ENCODE peak calls at places on chromosomes 4 and X, in four cellular contexts. E is HCT116, P is right lobe of liver, K is astrocyte of the spinal cord. T is an unnamed sample.

GRCh38 chr4:164819366-164819765 is 57.6 kb upstream of the APELA start:
- DNase-seq in P (no peak), E (no peak), K (no peak), T (no peak)

GRCh38 chr4:145937021-145937861 is 1.4 kb downstream of the ZNF827 start:
- DNase-seq in K (peak), E (no peak), P (peak), T (no peak)

GRCh38 chrX:148854351-148854750 is 353.9 kb downstream of the AFF2 start:
- DNase-seq in E (no peak), P (no peak), K (peak), T (no peak)

GRCh38 chrX:100207331-100208024 is 202.6 kb downstream of the PCDH19 start:
- DNase-seq in K (no peak), E (no peak), P (no peak), T (no peak)

GRCh38 chr4:7803992-7804758 is 135.5 kb downstream of the AFAP1 start:
- DNase-seq in E (peak), K (peak), P (peak), T (peak)

GRCh38 chrX:8743126-8743732 is 11.3 kb upstream of the ANOS1 start:
- DNase-seq in E (no peak), P (peak), K (no peak), T (no peak)

GRCh38 chr4:123233409-123233808 is 163.2 kb upstream of the SPRY1 start:
- DNase-seq in K (no peak), E (no peak), P (no peak), T (no peak)

GRCh38 chr4:168765726-168766125 is 244.3 kb downstream of the CBR4 start:
- DNase-seq in P (peak), E (no peak), K (peak), T (no peak)

GRCh38 chrX:20252392-20253231 is 14.1 kb downstream of the RPS6KA3 start:
- DNase-seq in K (peak), P (peak), E (peak), T (no peak)

GRCh38 chr4:128835498-128836222 is 26.2 kb downstream of the JADE1 start:
- DNase-seq in P (no peak), K (no peak), E (no peak), T (no peak)

GRCh38 chr4:40521957-40522356 is 107.7 kb downstream of the RBM47 start:
- DNase-seq in P (no peak), K (no peak), E (no peak), T (no peak)

GRCh38 chr4:56909083-56909981 is 1.6 kb downstream of the REST start:
- DNase-seq in K (peak), P (peak), E (no peak), T (no peak)

GRCh38 chr4:73726000-73726399 is 14.4 kb upstream of the CXCL8 start:
- DNase-seq in K (peak), E (peak), P (no peak), T (no peak)

GRCh38 chrX:112053169-112053568 is 29.4 kb downstream of the TRPC5 start:
- DNase-seq in E (no peak), K (no peak), P (no peak), T (no peak)

GRCh38 chr4:4502694-4503311 is 39.0 kb downstream of the STX18 start:
- DNase-seq in K (peak), P (no peak), E (no peak), T (no peak)

GRCh38 chr4:29046166-29046565 is 1674.0 kb upstream of the PCDH7 start:
- DNase-seq in K (peak), E (no peak), P (no peak), T (no peak)

GRCh38 chr4:128858875-128859696 is 49.6 kb downstream of the JADE1 start:
- DNase-seq in P (no peak), E (no peak), K (peak), T (no peak)

GRCh38 chr4:54625391-54625790 is 32.4 kb upstream of the KIT start:
- DNase-seq in P (no peak), E (no peak), K (no peak), T (peak)

GRCh38 chrX:5409106-5409505 is 819.6 kb downstream of the NLGN4X start:
- DNase-seq in K (no peak), P (no peak), E (no peak), T (no peak)

GRCh38 chrX:85685843-85686242 is 306.4 kb upstream of the POF1B start:
- DNase-seq in K (no peak), E (no peak), P (no peak), T (no peak)

GRCh38 chrX:30150196-30150895 is 65.0 kb upstream of the MAGEB2 start:
- DNase-seq in K (no peak), E (no peak), P (no peak), T (no peak)

GRCh38 chr4:48909697-48910096 is 3.1 kb upstream of the OCIAD2 start:
- DNase-seq in K (peak), P (no peak), E (peak), T (no peak)

GRCh38 chr4:3481113-3481531 is 18.0 kb downstream of the DOK7 start:
- DNase-seq in E (no peak), K (no peak), P (no peak), T (no peak)

GRCh38 chr4:10582059-10582686 is 102.4 kb downstream of the CLNK start:
- DNase-seq in P (no peak), E (peak), K (peak), T (peak)

GRCh38 chrX:154458116-154458953 is at the start of gene PLXNA3:
- DNase-seq in E (no peak), K (no peak), P (peak), T (no peak)

GRCh38 chrX:118272237-118272636 is 73.7 kb upstream of the WDR44 start:
- DNase-seq in K (peak), E (no peak), P (no peak), T (no peak)

GRCh38 chr4:106287353-106287969 is 28.5 kb downstream of the TBCK start:
- DNase-seq in K (peak), P (no peak), E (no peak), T (peak)

GRCh38 chrX:30215357-30215843 is at the start of gene MAGEB2:
- DNase-seq in P (no peak), E (peak), K (no peak), T (no peak)

GRCh38 chr4:145956288-145956890 is 17.8 kb upstream of the ZNF827 start:
- DNase-seq in E (no peak), K (peak), P (no peak), T (no peak)

GRCh38 chr4:28772066-28772465 is 1911.4 kb downstream of the STIM2 start:
- DNase-seq in P (no peak), K (peak), E (no peak), T (no peak)

GRCh38 chrX:31931225-31931624 is 859.4 kb upstream of the FTHL17 start:
- DNase-seq in P (no peak), E (no peak), K (peak), T (no peak)

GRCh38 chr4:186037692-186038658 is 31.0 kb upstream of the TLR3 start:
- DNase-seq in P (no peak), K (peak), E (peak), T (peak)

GRCh38 chrX:16786791-16787735 is 797 bp downstream of the TXLNG start:
- DNase-seq in P (peak), E (no peak), K (no peak), T (no peak)

GRCh38 chr4:184529283-184529682 is 54.9 kb upstream of the IRF2 start:
- DNase-seq in P (no peak), E (no peak), K (peak), T (no peak)

GRCh38 chrX:118513120-118513899 is 17.7 kb downstream of the DOCK11 start:
- DNase-seq in K (no peak), P (no peak), E (no peak), T (no peak)

DNA sequence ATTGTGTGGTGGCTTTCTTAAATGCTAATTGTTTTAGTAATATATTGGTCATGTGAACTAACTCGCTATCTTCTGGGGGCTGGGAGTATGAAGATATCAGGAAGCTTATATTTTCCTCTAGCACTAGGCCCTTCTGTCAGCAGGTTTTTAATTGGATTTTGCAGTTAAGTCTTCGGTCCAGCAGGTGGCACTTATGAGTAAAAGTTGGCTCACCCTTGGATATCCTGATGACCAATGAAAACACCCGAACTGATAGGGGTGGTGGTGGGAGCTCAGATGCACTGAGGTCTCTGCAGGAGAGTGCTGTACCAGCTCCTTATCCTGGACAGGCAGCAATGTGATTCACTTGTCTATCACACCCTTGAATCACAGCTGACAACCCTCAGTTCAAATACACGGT is 1365.8 kb upstream of the DIAPH2 start:
- DNase-seq in P (no peak), K (no peak), E (no peak), T (no peak)
- TF ChIP-seq CTCF in P (peak), K (peak), E (no peak), T (peak)

DNA sequence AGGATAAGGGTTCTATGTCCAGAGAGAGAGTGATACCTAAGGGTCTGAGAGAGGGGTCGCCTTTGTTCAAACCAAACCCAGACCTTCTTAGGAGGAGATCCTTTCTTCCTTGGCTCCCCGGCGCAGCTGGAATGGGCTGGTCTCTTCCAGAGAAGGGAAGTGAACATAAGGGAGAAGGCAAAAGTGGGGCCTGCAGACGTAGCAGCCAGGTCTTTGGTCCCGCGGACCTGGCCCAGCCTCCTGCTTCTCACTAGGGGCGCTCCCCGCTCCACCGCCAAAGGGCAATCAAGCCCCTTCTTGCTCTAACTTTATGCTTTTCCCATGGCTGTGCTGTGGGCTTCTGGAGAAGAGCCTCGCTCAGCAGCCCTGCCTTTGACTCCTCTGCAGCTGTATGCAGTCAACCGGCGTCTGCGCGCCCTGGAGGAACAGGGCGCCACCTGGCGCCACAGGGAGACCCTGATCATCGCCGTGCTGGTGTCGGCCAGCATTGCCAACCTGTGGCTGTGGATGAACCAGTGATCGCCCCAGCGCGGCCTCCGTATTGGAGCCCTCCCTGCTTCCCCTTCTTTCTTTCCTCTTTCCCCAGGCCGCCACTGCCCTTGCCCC is 6.5 kb downstream of the FATE1 start:
- DNase-seq in P (peak), E (peak), K (peak), T (no peak)
- TF ChIP-seq CTCF in P (peak), E (peak), K (peak), T (peak)

GRCh38 chr4:39367166-39367565 is 1.0 kb upstream of the RFC1 start:
- DNase-seq in P (peak), E (no peak), K (no peak), T (no peak)
- TF ChIP-seq CTCF in P (no peak), E (no peak), K (no peak), T (no peak)

GRCh38 chr4:161256716-161257115 is 907.1 kb downstream of the FSTL5 start:
- DNase-seq in P (no peak), E (peak), K (no peak), T (no peak)
- TF ChIP-seq CTCF in P (peak), E (peak), K (peak), T (peak)

GRCh38 chr4:53584658-53585057 is 6.6 kb downstream of the LNX1 start:
- DNase-seq in E (no peak), P (no peak), K (no peak), T (no peak)

GRCh38 chr4:53580301-53580700 is 11.0 kb downstream of the LNX1 start:
- DNase-seq in E (no peak), P (no peak), K (no peak), T (no peak)

GRCh38 chr4:53579826-53580225 is 11.5 kb downstream of the LNX1 start:
- DNase-seq in P (no peak), E (no peak), K (no peak), T (no peak)

GRCh38 chr4:53583513-53583912 is 7.8 kb downstream of the LNX1 start:
- DNase-seq in K (no peak), P (no peak), E (no peak), T (no peak)

GRCh38 chr4:53582194-53582593 is 9.1 kb downstream of the LNX1 start:
- DNase-seq in E (no peak), P (no peak), K (no peak), T (no peak)
- TF ChIP-seq CTCF in E (no peak), P (no peak), K (no peak), T (no peak)

DNA sequence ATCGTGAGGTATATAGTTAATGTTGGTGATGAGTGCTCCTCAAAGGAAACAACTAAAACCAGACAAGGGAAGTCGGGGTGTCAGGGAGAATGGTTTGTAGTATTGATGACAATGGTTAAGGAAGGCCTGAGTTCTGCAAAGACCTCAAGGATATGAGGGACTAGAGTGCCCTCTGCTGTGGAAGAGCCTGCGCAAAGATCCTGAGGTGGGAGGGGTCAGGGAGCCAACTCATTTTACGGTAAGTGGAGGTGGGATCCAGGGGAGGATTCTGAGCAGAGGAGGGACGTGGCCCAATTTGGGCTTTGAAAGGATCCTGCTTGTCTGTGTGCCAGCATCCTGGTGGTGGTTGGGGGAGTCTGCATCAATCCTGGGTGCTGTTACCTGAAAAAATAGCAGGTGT is 11.3 kb downstream of the UBA1 start:
- DNase-seq in K (no peak), E (no peak), P (no peak), T (no peak)
- TF ChIP-seq CTCF in K (peak), E (no peak), P (no peak), T (no peak)

GRCh38 chr4:170581969-170582368 is 492.2 kb upstream of the AADAT start:
- DNase-seq in E (no peak), P (no peak), K (no peak), T (no peak)

GRCh38 chr4:170581322-170581721 is 491.6 kb upstream of the AADAT start:
- DNase-seq in K (no peak), E (peak), P (no peak), T (no peak)

DNA sequence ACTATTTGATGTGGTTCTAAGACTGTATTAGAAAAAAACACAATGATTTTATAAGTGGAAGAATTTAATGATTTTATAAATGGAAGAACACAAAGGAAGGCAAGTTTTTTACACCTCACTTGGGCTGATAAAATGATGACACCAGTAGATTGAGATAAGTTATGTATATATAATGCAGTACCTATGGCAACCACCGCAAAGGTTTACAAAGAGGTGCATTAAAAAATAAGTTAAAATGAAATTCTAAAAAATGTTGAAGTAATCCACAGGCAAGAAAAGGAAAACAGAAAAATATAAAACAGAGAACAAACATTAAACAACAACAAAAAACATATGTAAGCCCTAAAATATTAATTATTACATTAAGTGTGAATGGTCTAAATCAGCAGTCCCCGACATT is 490.9 kb upstream of the AADAT start:
- DNase-seq in K (no peak), P (no peak), E (no peak), T (no peak)
- TF ChIP-seq CTCF in K (no peak), P (no peak), E (peak), T (no peak)

T was measured in LNCaP clone FGC.